ENCODE peak calls at places on chromosomes 4 and X, in six cellular contexts. One of them, this sample, is unnamed.

GRCh38 chr4:6071191-6071958 is 53.1 kb upstream of the C4orf50 start:
- DNase-seq in H1: peak; percentile 53
- DNase-seq in neuronal stem cell: no peak
- DNase-seq in H9: peak; percentile 61
- DNase-seq in trophoblast cell: peak; percentile 5
- DNase-seq in mesenchymal stem cell: no peak
- DNase-seq in this sample: no peak

GRCh38 chr4:40099010-40099409 is 42.4 kb downstream of the N4BP2 start:
- DNase-seq in H1: no peak
- DNase-seq in neuronal stem cell: no peak
- DNase-seq in H9: no peak
- DNase-seq in mesenchymal stem cell: no peak
- DNase-seq in trophoblast cell: no peak
- DNase-seq in this sample: no peak

GRCh38 chr4:137266511-137266910 is 265.8 kb downstream of the PCDH18 start:
- DNase-seq in trophoblast cell: no peak
- DNase-seq in H1: no peak
- DNase-seq in mesenchymal stem cell: no peak
- DNase-seq in H9: no peak
- DNase-seq in neuronal stem cell: no peak
- DNase-seq in this sample: no peak

GRCh38 chr4:78496021-78496643 is 55.4 kb upstream of the ANXA3 start:
- DNase-seq in H9: no peak
- DNase-seq in neuronal stem cell: no peak
- DNase-seq in trophoblast cell: no peak
- DNase-seq in mesenchymal stem cell: no peak
- DNase-seq in H1: no peak
- DNase-seq in this sample: no peak

GRCh38 chr4:128876194-128876593 is 66.7 kb downstream of the JADE1 start:
- DNase-seq in neuronal stem cell: no peak
- DNase-seq in H1: no peak
- DNase-seq in trophoblast cell: no peak
- DNase-seq in H9: no peak
- DNase-seq in mesenchymal stem cell: no peak
- DNase-seq in this sample: no peak

GRCh38 chr4:56026596-56026995 is 77.9 kb downstream of the CEP135 start:
- DNase-seq in H1: no peak
- DNase-seq in neuronal stem cell: no peak
- DNase-seq in mesenchymal stem cell: peak; percentile 29
- DNase-seq in trophoblast cell: no peak
- DNase-seq in H9: no peak
- DNase-seq in this sample: peak; percentile 53

GRCh38 chr4:161376275-161376674 is 787.5 kb downstream of the FSTL5 start:
- DNase-seq in H9: no peak
- DNase-seq in H1: no peak
- DNase-seq in mesenchymal stem cell: no peak
- DNase-seq in neuronal stem cell: no peak
- DNase-seq in trophoblast cell: no peak
- DNase-seq in this sample: no peak

GRCh38 chr4:172142331-172142738 is 329.1 kb downstream of the GALNTL6 start:
- DNase-seq in H1: no peak
- DNase-seq in neuronal stem cell: no peak
- DNase-seq in trophoblast cell: peak; percentile 78
- DNase-seq in mesenchymal stem cell: peak; percentile 44
- DNase-seq in H9: no peak
- DNase-seq in this sample: peak; percentile 22

GRCh38 chrX:129843209-129843458 is 552 bp downstream of the ZDHHC9 start:
- DNase-seq in H9: peak; percentile 32
- DNase-seq in neuronal stem cell: no peak
- DNase-seq in trophoblast cell: no peak
- DNase-seq in H1: peak; percentile 52
- DNase-seq in mesenchymal stem cell: no peak
- DNase-seq in this sample: no peak

GRCh38 chrX:19225906-19226305 is 103.6 kb upstream of the ADGRG2 start:
- DNase-seq in trophoblast cell: no peak
- DNase-seq in neuronal stem cell: no peak
- DNase-seq in mesenchymal stem cell: no peak
- DNase-seq in H9: peak; percentile 39
- DNase-seq in H1: no peak
- DNase-seq in this sample: peak; percentile 1

GRCh38 chr4:52051213-52051614 is at the start of gene SPATA18:
- DNase-seq in mesenchymal stem cell: peak; percentile 37
- DNase-seq in H9: peak; percentile 28
- DNase-seq in H1: peak; percentile 47
- DNase-seq in neuronal stem cell: no peak
- DNase-seq in trophoblast cell: no peak
- DNase-seq in this sample: no peak

GRCh38 chr4:106767991-106768390 is 268.1 kb downstream of the DKK2 start:
- DNase-seq in mesenchymal stem cell: no peak
- DNase-seq in trophoblast cell: no peak
- DNase-seq in neuronal stem cell: no peak
- DNase-seq in H1: no peak
- DNase-seq in H9: no peak
- DNase-seq in this sample: no peak

GRCh38 chr4:187251896-187252295 is 528.2 kb upstream of the FAT1 start:
- DNase-seq in trophoblast cell: no peak
- DNase-seq in H1: no peak
- DNase-seq in neuronal stem cell: no peak
- DNase-seq in H9: no peak
- DNase-seq in mesenchymal stem cell: peak; percentile 22
- DNase-seq in this sample: peak; percentile 18

GRCh38 chr4:187258651-187259401 is 535.2 kb upstream of the FAT1 start:
- DNase-seq in H1: no peak
- DNase-seq in mesenchymal stem cell: no peak
- DNase-seq in neuronal stem cell: no peak
- DNase-seq in H9: no peak
- DNase-seq in trophoblast cell: peak; percentile 35
- DNase-seq in this sample: no peak

DNA sequence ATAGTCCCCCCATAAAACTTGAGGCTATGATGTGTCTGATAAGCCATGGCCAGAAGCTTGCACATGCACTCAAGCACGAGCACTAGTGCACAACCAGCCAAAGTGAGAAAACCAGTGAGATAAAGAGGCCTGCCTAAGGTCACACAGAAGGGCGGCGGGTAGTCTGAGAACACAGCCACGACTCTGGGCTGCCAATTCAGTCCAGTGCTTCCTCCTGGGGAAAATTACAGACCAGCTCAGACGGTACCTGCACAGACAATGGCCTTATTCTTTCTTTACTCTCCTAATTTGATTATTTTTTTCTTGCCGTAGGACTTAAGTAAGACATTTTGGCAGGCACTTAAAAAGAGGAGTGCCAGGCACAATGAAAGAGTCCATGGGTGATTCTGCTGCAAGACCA is 533.2 kb upstream of the FAT1 start:
- DNase-seq in H1: no peak
- DNase-seq in trophoblast cell: no peak
- DNase-seq in H9: no peak
- DNase-seq in mesenchymal stem cell: no peak
- DNase-seq in neuronal stem cell: no peak
- DNase-seq in this sample: no peak
- H4K91ac ChIP-seq in H1: no peak overlapping the region
- H4K91ac ChIP-seq in trophoblast cell: no peak overlapping the region
- H4K91ac ChIP-seq in H9: no peak overlapping the region
- H4K91ac ChIP-seq in mesenchymal stem cell: no peak overlapping the region
- H4K91ac ChIP-seq in neuronal stem cell: no peak overlapping the region
- H4K91ac ChIP-seq in this sample: no peak overlapping the region

GRCh38 chr4:45954280-45954679 is 169.6 kb downstream of the GABRG1 start:
- DNase-seq in H1: no peak
- DNase-seq in mesenchymal stem cell: no peak
- DNase-seq in neuronal stem cell: no peak
- DNase-seq in H9: no peak
- DNase-seq in trophoblast cell: no peak
- DNase-seq in this sample: no peak
- H4K91ac ChIP-seq in H1: no peak overlapping the region
- H4K91ac ChIP-seq in mesenchymal stem cell: no peak overlapping the region
- H4K91ac ChIP-seq in neuronal stem cell: no peak overlapping the region
- H4K91ac ChIP-seq in H9: no peak overlapping the region
- H4K91ac ChIP-seq in trophoblast cell: no peak overlapping the region
- H4K91ac ChIP-seq in this sample: no peak overlapping the region

DNA sequence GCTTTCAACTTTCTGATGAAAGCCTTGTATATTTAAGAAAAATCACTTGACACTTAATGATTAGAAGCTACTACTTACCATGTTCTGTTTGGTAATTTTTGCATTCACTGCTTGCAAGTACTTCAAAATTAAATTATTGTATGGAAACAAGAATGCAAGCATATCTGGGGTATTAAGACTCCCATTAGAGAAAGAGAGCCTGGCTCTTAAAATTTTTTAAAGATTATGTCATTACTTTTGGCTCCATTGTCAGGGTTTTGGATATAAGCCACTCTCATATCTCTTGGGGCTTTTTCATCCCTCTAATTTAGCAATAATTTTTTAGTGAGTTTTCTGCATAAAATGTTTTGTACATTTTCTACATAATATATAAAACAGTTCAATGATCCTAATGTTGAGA is 49.4 kb downstream of the SLC9A6 start:
- DNase-seq in H1: no peak
- DNase-seq in neuronal stem cell: no peak
- DNase-seq in mesenchymal stem cell: no peak
- DNase-seq in H9: no peak
- DNase-seq in trophoblast cell: no peak
- DNase-seq in this sample: no peak
- H4K91ac ChIP-seq in H1: no peak overlapping the region
- H4K91ac ChIP-seq in neuronal stem cell: no peak overlapping the region
- H4K91ac ChIP-seq in mesenchymal stem cell: no peak overlapping the region
- H4K91ac ChIP-seq in H9: no peak overlapping the region
- H4K91ac ChIP-seq in trophoblast cell: no peak overlapping the region
- H4K91ac ChIP-seq in this sample: no peak overlapping the region

GRCh38 chr4:101050836-101051205 is 296.5 kb downstream of the PPP3CA start:
- DNase-seq in H9: no peak
- DNase-seq in neuronal stem cell: no peak
- DNase-seq in trophoblast cell: no peak
- DNase-seq in mesenchymal stem cell: no peak
- DNase-seq in H1: no peak
- DNase-seq in this sample: no peak
- H4K91ac ChIP-seq in H9: no peak overlapping the region
- H4K91ac ChIP-seq in neuronal stem cell: no peak overlapping the region
- H4K91ac ChIP-seq in trophoblast cell: no peak overlapping the region
- H4K91ac ChIP-seq in mesenchymal stem cell: no peak overlapping the region
- H4K91ac ChIP-seq in H1: no peak overlapping the region
- H4K91ac ChIP-seq in this sample: no peak overlapping the region

GRCh38 chr4:108484187-108484586 is 136.2 kb upstream of the RPL34 start:
- DNase-seq in H9: no peak
- DNase-seq in H1: no peak
- DNase-seq in trophoblast cell: no peak
- DNase-seq in neuronal stem cell: no peak
- DNase-seq in mesenchymal stem cell: no peak
- DNase-seq in this sample: no peak
- H4K91ac ChIP-seq in H9: no peak overlapping the region
- H4K91ac ChIP-seq in H1: no peak overlapping the region
- H4K91ac ChIP-seq in trophoblast cell: no peak overlapping the region
- H4K91ac ChIP-seq in neuronal stem cell: no peak overlapping the region
- H4K91ac ChIP-seq in mesenchymal stem cell: no peak overlapping the region
- H4K91ac ChIP-seq in this sample: no peak overlapping the region

GRCh38 chr4:7301126-7301785 is 108.9 kb downstream of the SORCS2 start:
- DNase-seq in H1: no peak
- DNase-seq in trophoblast cell: no peak
- DNase-seq in H9: no peak
- DNase-seq in mesenchymal stem cell: no peak
- DNase-seq in neuronal stem cell: no peak
- DNase-seq in this sample: no peak
- H4K91ac ChIP-seq in H1: no peak overlapping the region
- H4K91ac ChIP-seq in trophoblast cell: no peak overlapping the region
- H4K91ac ChIP-seq in H9: no peak overlapping the region
- H4K91ac ChIP-seq in mesenchymal stem cell: no peak overlapping the region
- H4K91ac ChIP-seq in neuronal stem cell: peak overlapping the region; percentile 7
- H4K91ac ChIP-seq in this sample: no peak overlapping the region

GRCh38 chrX:55787727-55788126 is 70.2 kb downstream of the RRAGB start:
- DNase-seq in trophoblast cell: no peak
- DNase-seq in H9: no peak
- DNase-seq in mesenchymal stem cell: no peak
- DNase-seq in H1: no peak
- DNase-seq in neuronal stem cell: no peak
- DNase-seq in this sample: no peak
- H4K91ac ChIP-seq in trophoblast cell: no peak overlapping the region
- H4K91ac ChIP-seq in H9: no peak overlapping the region
- H4K91ac ChIP-seq in mesenchymal stem cell: no peak overlapping the region
- H4K91ac ChIP-seq in H1: no peak overlapping the region
- H4K91ac ChIP-seq in neuronal stem cell: no peak overlapping the region
- H4K91ac ChIP-seq in this sample: no peak overlapping the region

GRCh38 chrX:139758809-139759208 is 50.8 kb upstream of the MCF2 start:
- DNase-seq in H9: no peak
- DNase-seq in H1: no peak
- DNase-seq in neuronal stem cell: no peak
- DNase-seq in mesenchymal stem cell: no peak
- DNase-seq in trophoblast cell: no peak
- DNase-seq in this sample: no peak
- H4K91ac ChIP-seq in H9: no peak overlapping the region
- H4K91ac ChIP-seq in H1: no peak overlapping the region
- H4K91ac ChIP-seq in neuronal stem cell: no peak overlapping the region
- H4K91ac ChIP-seq in mesenchymal stem cell: no peak overlapping the region
- H4K91ac ChIP-seq in trophoblast cell: no peak overlapping the region
- H4K91ac ChIP-seq in this sample: no peak overlapping the region

DNA sequence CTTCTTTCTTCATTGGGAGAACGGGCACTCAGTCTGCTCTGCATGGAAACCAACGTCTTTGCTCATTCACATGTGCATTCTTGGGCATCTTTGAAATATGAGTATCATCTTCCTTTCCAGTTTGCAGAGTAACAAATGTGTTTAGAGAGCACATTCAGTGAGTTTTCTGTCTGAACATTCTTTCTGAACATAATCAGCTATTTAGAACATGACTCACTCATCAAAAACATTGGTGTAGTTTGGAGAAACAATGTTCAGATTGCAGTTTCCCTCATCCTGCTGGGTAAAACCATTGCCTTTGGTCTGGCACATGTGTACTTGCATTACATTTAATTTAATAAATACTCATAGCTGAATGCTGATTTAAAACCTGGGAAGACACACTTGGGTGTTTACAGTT is 81.5 kb upstream of the F9 start:
- DNase-seq in H1: no peak
- DNase-seq in neuronal stem cell: no peak
- DNase-seq in mesenchymal stem cell: no peak
- DNase-seq in trophoblast cell: no peak
- DNase-seq in H9: no peak
- DNase-seq in this sample: no peak
- H4K91ac ChIP-seq in H1: no peak overlapping the region
- H4K91ac ChIP-seq in neuronal stem cell: no peak overlapping the region
- H4K91ac ChIP-seq in mesenchymal stem cell: no peak overlapping the region
- H4K91ac ChIP-seq in trophoblast cell: no peak overlapping the region
- H4K91ac ChIP-seq in H9: no peak overlapping the region
- H4K91ac ChIP-seq in this sample: no peak overlapping the region